ENCODE peak calls at places on chromosomes 4 and X, in eight cellular contexts. One of them, this sample, is unnamed.

GRCh38 chr4:103105558-103106356 is 6.1 kb upstream of the BDH2 start:
- DNase-seq in H1: no peak
- DNase-seq in HCT116: no peak
- DNase-seq in colonic mucosa: no peak
- DNase-seq in mesendoderm: no peak
- DNase-seq in Karpas-422: no peak
- DNase-seq in K562: no peak
- DNase-seq in astrocyte: peak
- DNase-seq in this sample: no peak

GRCh38 chr4:73828945-73829344 is 7.5 kb upstream of the CXCL6 start:
- DNase-seq in H1: no peak
- DNase-seq in HCT116: no peak
- DNase-seq in colonic mucosa: no peak
- DNase-seq in mesendoderm: no peak
- DNase-seq in Karpas-422: no peak
- DNase-seq in K562: no peak
- DNase-seq in astrocyte: peak
- DNase-seq in this sample: no peak

GRCh38 chrX:50838820-50839600 is 25.0 kb upstream of the SHROOM4 start:
- DNase-seq in H1: no peak
- DNase-seq in HCT116: no peak
- DNase-seq in colonic mucosa: no peak
- DNase-seq in mesendoderm: no peak
- DNase-seq in Karpas-422: no peak
- DNase-seq in K562: no peak
- DNase-seq in astrocyte: peak
- DNase-seq in this sample: no peak

GRCh38 chr4:41331224-41331623 is 74.5 kb downstream of the UCHL1 start:
- DNase-seq in H1: no peak
- DNase-seq in HCT116: no peak
- DNase-seq in colonic mucosa: no peak
- DNase-seq in mesendoderm: no peak
- DNase-seq in Karpas-422: no peak
- DNase-seq in K562: no peak
- DNase-seq in astrocyte: no peak
- DNase-seq in this sample: no peak

GRCh38 chrX:72306085-72306801 is 529 bp upstream of the CITED1 start:
- DNase-seq in H1: peak
- DNase-seq in HCT116: no peak
- DNase-seq in colonic mucosa: no peak
- DNase-seq in mesendoderm: peak
- DNase-seq in Karpas-422: no peak
- DNase-seq in K562: peak
- DNase-seq in astrocyte: no peak
- DNase-seq in this sample: peak

GRCh38 chr4:2691952-2692435 is 64.1 kb downstream of the TNIP2 start:
- DNase-seq in H1: no peak
- DNase-seq in HCT116: no peak
- DNase-seq in colonic mucosa: no peak
- DNase-seq in mesendoderm: no peak
- DNase-seq in Karpas-422: no peak
- DNase-seq in K562: no peak
- DNase-seq in astrocyte: no peak
- DNase-seq in this sample: no peak

GRCh38 chr4:38011484-38012162 is 51.4 kb downstream of the PTTG2 start:
- DNase-seq in H1: no peak
- DNase-seq in HCT116: no peak
- DNase-seq in colonic mucosa: no peak
- DNase-seq in mesendoderm: no peak
- DNase-seq in Karpas-422: no peak
- DNase-seq in K562: no peak
- DNase-seq in astrocyte: no peak
- DNase-seq in this sample: no peak

GRCh38 chr4:54165438-54165837 is 63.7 kb upstream of the PDGFRA start:
- DNase-seq in H1: no peak
- DNase-seq in HCT116: peak
- DNase-seq in colonic mucosa: no peak
- DNase-seq in mesendoderm: peak
- DNase-seq in Karpas-422: no peak
- DNase-seq in K562: no peak
- DNase-seq in astrocyte: peak
- DNase-seq in this sample: no peak

GRCh38 chrX:108366644-108367406 is 71.4 kb downstream of the COL4A6 start:
- DNase-seq in H1: no peak
- DNase-seq in HCT116: no peak
- DNase-seq in colonic mucosa: no peak
- DNase-seq in mesendoderm: no peak
- DNase-seq in Karpas-422: no peak
- DNase-seq in K562: no peak
- DNase-seq in astrocyte: no peak
- DNase-seq in this sample: peak

GRCh38 chr4:38111024-38111423 is 150.8 kb downstream of the PTTG2 start:
- DNase-seq in H1: no peak
- DNase-seq in HCT116: no peak
- DNase-seq in colonic mucosa: no peak
- DNase-seq in mesendoderm: no peak
- DNase-seq in Karpas-422: no peak
- DNase-seq in K562: no peak
- DNase-seq in astrocyte: no peak
- DNase-seq in this sample: no peak

GRCh38 chrX:74349387-74349786 is 45.4 kb downstream of the ZCCHC13 start:
- DNase-seq in H1: no peak
- DNase-seq in HCT116: peak
- DNase-seq in colonic mucosa: no peak
- DNase-seq in mesendoderm: peak
- DNase-seq in Karpas-422: no peak
- DNase-seq in K562: no peak
- DNase-seq in astrocyte: peak
- DNase-seq in this sample: no peak

GRCh38 chr4:187922274-187922673 is 73.3 kb upstream of the ZFP42 start:
- DNase-seq in H1: no peak
- DNase-seq in HCT116: no peak
- DNase-seq in colonic mucosa: no peak
- DNase-seq in mesendoderm: no peak
- DNase-seq in Karpas-422: no peak
- DNase-seq in K562: no peak
- DNase-seq in astrocyte: no peak
- DNase-seq in this sample: no peak

GRCh38 chr4:1323635-1324442 is 23.2 kb upstream of the UVSSA start:
- DNase-seq in H1: no peak
- DNase-seq in HCT116: peak
- DNase-seq in colonic mucosa: no peak
- DNase-seq in mesendoderm: no peak
- DNase-seq in Karpas-422: no peak
- DNase-seq in K562: no peak
- DNase-seq in astrocyte: peak
- DNase-seq in this sample: no peak

GRCh38 chrX:16848541-16848940 is 21.6 kb downstream of the RBBP7 start:
- DNase-seq in H1: no peak
- DNase-seq in HCT116: no peak
- DNase-seq in colonic mucosa: no peak
- DNase-seq in mesendoderm: no peak
- DNase-seq in Karpas-422: no peak
- DNase-seq in K562: no peak
- DNase-seq in astrocyte: no peak
- DNase-seq in this sample: no peak

GRCh38 chr4:1746265-1746691 is 25.0 kb downstream of the TACC3 start:
- DNase-seq in H1: peak
- DNase-seq in HCT116: peak
- DNase-seq in colonic mucosa: peak
- DNase-seq in mesendoderm: peak
- DNase-seq in Karpas-422: peak
- DNase-seq in K562: peak
- DNase-seq in astrocyte: peak
- DNase-seq in this sample: peak

GRCh38 chr4:158826882-158827281 is 58.1 kb downstream of the FNIP2 start:
- DNase-seq in H1: no peak
- DNase-seq in HCT116: no peak
- DNase-seq in colonic mucosa: peak
- DNase-seq in mesendoderm: no peak
- DNase-seq in Karpas-422: no peak
- DNase-seq in K562: no peak
- DNase-seq in astrocyte: peak
- DNase-seq in this sample: no peak

GRCh38 chrX:69019073-69019890 is 146.0 kb downstream of the PJA1 start:
- DNase-seq in H1: no peak
- DNase-seq in HCT116: no peak
- DNase-seq in colonic mucosa: no peak
- DNase-seq in mesendoderm: no peak
- DNase-seq in Karpas-422: no peak
- DNase-seq in K562: no peak
- DNase-seq in astrocyte: no peak
- DNase-seq in this sample: no peak

GRCh38 chr4:104890598-104890997 is 256.1 kb upstream of the TET2 start:
- DNase-seq in H1: no peak
- DNase-seq in HCT116: no peak
- DNase-seq in colonic mucosa: no peak
- DNase-seq in mesendoderm: no peak
- DNase-seq in Karpas-422: no peak
- DNase-seq in K562: no peak
- DNase-seq in astrocyte: no peak
- DNase-seq in this sample: no peak

GRCh38 chr4:87100093-87100634 is 120.3 kb downstream of the KLHL8 start:
- DNase-seq in H1: no peak
- DNase-seq in HCT116: no peak
- DNase-seq in colonic mucosa: peak
- DNase-seq in mesendoderm: no peak
- DNase-seq in Karpas-422: no peak
- DNase-seq in K562: no peak
- DNase-seq in astrocyte: no peak
- DNase-seq in this sample: peak

GRCh38 chrX:65707153-65707552 is 39.7 kb downstream of the MSN start:
- DNase-seq in H1: no peak
- DNase-seq in HCT116: no peak
- DNase-seq in colonic mucosa: no peak
- DNase-seq in mesendoderm: no peak
- DNase-seq in Karpas-422: no peak
- DNase-seq in K562: no peak
- DNase-seq in astrocyte: no peak
- DNase-seq in this sample: no peak

GRCh38 chr4:168410681-168411080 is 69.6 kb downstream of the DDX60L start:
- DNase-seq in H1: no peak
- DNase-seq in HCT116: no peak
- DNase-seq in colonic mucosa: no peak
- DNase-seq in mesendoderm: no peak
- DNase-seq in Karpas-422: no peak
- DNase-seq in K562: no peak
- DNase-seq in astrocyte: no peak
- DNase-seq in this sample: no peak

GRCh38 chrX:96407501-96407900 is 277.1 kb upstream of the DIAPH2 start:
- DNase-seq in H1: no peak
- DNase-seq in HCT116: no peak
- DNase-seq in colonic mucosa: peak
- DNase-seq in mesendoderm: no peak
- DNase-seq in Karpas-422: no peak
- DNase-seq in K562: no peak
- DNase-seq in astrocyte: peak
- DNase-seq in this sample: no peak
- H3K9ac ChIP-seq in H1: no peak
- H3K9ac ChIP-seq in HCT116: no peak
- H3K9ac ChIP-seq in colonic mucosa: no peak
- H3K9ac ChIP-seq in mesendoderm: no peak
- H3K9ac ChIP-seq in Karpas-422: no peak
- H3K9ac ChIP-seq in K562: no peak
- H3K9ac ChIP-seq in astrocyte: no peak
- H3K9ac ChIP-seq in this sample: no peak

DNA sequence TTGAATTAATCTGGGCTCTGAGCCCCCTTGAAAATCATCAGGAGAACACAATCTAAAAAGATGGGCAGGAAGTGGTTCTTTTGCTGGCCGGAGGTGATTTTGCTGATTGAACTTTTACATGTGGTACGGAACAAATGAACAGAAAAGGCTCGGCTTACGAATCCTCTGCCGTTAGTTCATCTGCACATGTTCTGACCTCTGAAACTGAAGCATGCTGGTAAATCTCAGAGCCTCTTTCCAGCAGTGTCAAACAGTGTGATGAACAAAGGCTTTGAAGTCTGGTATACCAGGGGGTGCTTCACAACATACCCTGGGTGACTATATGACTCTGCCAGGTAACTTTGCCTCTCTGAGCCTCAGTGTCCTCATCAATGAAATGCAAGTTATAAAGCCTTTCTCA is 194.2 kb upstream of the C1QTNF7 start:
- DNase-seq in H1: no peak
- DNase-seq in HCT116: no peak
- DNase-seq in colonic mucosa: no peak
- DNase-seq in mesendoderm: no peak
- DNase-seq in Karpas-422: no peak
- DNase-seq in K562: no peak
- DNase-seq in astrocyte: peak
- DNase-seq in this sample: no peak
- H3K9ac ChIP-seq in H1: no peak
- H3K9ac ChIP-seq in HCT116: no peak
- H3K9ac ChIP-seq in colonic mucosa: no peak
- H3K9ac ChIP-seq in mesendoderm: no peak
- H3K9ac ChIP-seq in Karpas-422: no peak
- H3K9ac ChIP-seq in K562: no peak
- H3K9ac ChIP-seq in astrocyte: peak
- H3K9ac ChIP-seq in this sample: no peak

GRCh38 chr4:5839751-5840674 is 52.9 kb downstream of the CRMP1 start:
- DNase-seq in H1: no peak
- DNase-seq in HCT116: no peak
- DNase-seq in colonic mucosa: peak
- DNase-seq in mesendoderm: no peak
- DNase-seq in Karpas-422: no peak
- DNase-seq in K562: no peak
- DNase-seq in astrocyte: no peak
- DNase-seq in this sample: no peak
- H3K9ac ChIP-seq in H1: no peak
- H3K9ac ChIP-seq in HCT116: no peak
- H3K9ac ChIP-seq in colonic mucosa: no peak
- H3K9ac ChIP-seq in mesendoderm: no peak
- H3K9ac ChIP-seq in Karpas-422: no peak
- H3K9ac ChIP-seq in K562: no peak
- H3K9ac ChIP-seq in astrocyte: no peak
- H3K9ac ChIP-seq in this sample: no peak

GRCh38 chr4:23889368-23889767 is 479 bp downstream of the PPARGC1A start:
- DNase-seq in H1: no peak
- DNase-seq in HCT116: no peak
- DNase-seq in colonic mucosa: no peak
- DNase-seq in mesendoderm: no peak
- DNase-seq in Karpas-422: no peak
- DNase-seq in K562: no peak
- DNase-seq in astrocyte: no peak
- DNase-seq in this sample: no peak

GRCh38 chr4:23888421-23889319 is 1.2 kb downstream of the PPARGC1A start:
- DNase-seq in H1: no peak
- DNase-seq in HCT116: no peak
- DNase-seq in colonic mucosa: peak
- DNase-seq in mesendoderm: no peak
- DNase-seq in Karpas-422: no peak
- DNase-seq in K562: no peak
- DNase-seq in astrocyte: peak
- DNase-seq in this sample: peak

GRCh38 chr4:23891064-23891421 is 1.2 kb upstream of the PPARGC1A start:
- DNase-seq in H1: no peak
- DNase-seq in HCT116: no peak
- DNase-seq in colonic mucosa: no peak
- DNase-seq in mesendoderm: no peak
- DNase-seq in Karpas-422: no peak
- DNase-seq in K562: no peak
- DNase-seq in astrocyte: no peak
- DNase-seq in this sample: no peak

GRCh38 chr4:23889814-23890269 is at the start of gene PPARGC1A:
- DNase-seq in H1: no peak
- DNase-seq in HCT116: no peak
- DNase-seq in colonic mucosa: peak
- DNase-seq in mesendoderm: peak
- DNase-seq in Karpas-422: no peak
- DNase-seq in K562: no peak
- DNase-seq in astrocyte: peak
- DNase-seq in this sample: peak

GRCh38 chr4:23890369-23891063 is 669 bp upstream of the PPARGC1A start:
- DNase-seq in H1: no peak
- DNase-seq in HCT116: no peak
- DNase-seq in colonic mucosa: no peak
- DNase-seq in mesendoderm: no peak
- DNase-seq in Karpas-422: no peak
- DNase-seq in K562: no peak
- DNase-seq in astrocyte: no peak
- DNase-seq in this sample: peak
- H3K9ac ChIP-seq in H1: no peak
- H3K9ac ChIP-seq in HCT116: no peak
- H3K9ac ChIP-seq in colonic mucosa: no peak
- H3K9ac ChIP-seq in mesendoderm: no peak
- H3K9ac ChIP-seq in Karpas-422: no peak
- H3K9ac ChIP-seq in K562: no peak
- H3K9ac ChIP-seq in astrocyte: no peak
- H3K9ac ChIP-seq in this sample: no peak

This sample was measured in neural progenitor cell.